ENCODE peak calls at places on chromosome 16, in seven cellular contexts. D, U, N, T, V, E and F are unnamed samples.

GRCh38 chr16:89808453-89808939 is 8.0 kb downstream of the FANCA start:
- DNase-seq in E (no peak), V (no peak), T (no peak), N (no peak), D (no peak), U (no peak), F (no peak)

GRCh38 chr16:31301708-31302400 is 42.1 kb downstream of the ITGAM start:
- DNase-seq in T (no peak), V (no peak), N (no peak), E (no peak), D (no peak), U (no peak), F (no peak)

GRCh38 chr16:15672514-15673167 is 22.6 kb downstream of the NDE1 start:
- DNase-seq in U (peak; percentile 91), D (peak; percentile 86), V (peak; percentile 87), E (no peak), N (peak; percentile 32), T (peak; percentile 96), F (peak; percentile 97)

GRCh38 chr16:65394306-65394705 is 272.4 kb upstream of the CDH11 start:
- DNase-seq in V (no peak), E (no peak), U (no peak), N (no peak), D (no peak), T (no peak), F (no peak)

GRCh38 chr16:86919531-86920305 is 341.4 kb downstream of the FOXL1 start:
- DNase-seq in N (no peak), V (no peak), U (no peak), D (no peak), T (no peak), E (no peak), F (no peak)

GRCh38 chr16:85750021-85750826 is 672 bp downstream of the C16orf74 start:
- DNase-seq in T (no peak), E (no peak), N (no peak), V (no peak), D (peak; percentile 39), U (peak; percentile 27), F (no peak)

GRCh38 chr16:30490210-30490609 is 17.7 kb downstream of the ITGAL start:
- DNase-seq in T (peak; percentile 89), E (no peak), U (no peak), V (no peak), N (no peak), D (no peak), F (no peak)

GRCh38 chr16:51062039-51062438 is 89.0 kb downstream of the SALL1 start:
- DNase-seq in U (no peak), T (no peak), V (no peak), N (no peak), D (no peak), E (no peak), F (no peak)

GRCh38 chr16:81956213-81956948 is 54.9 kb downstream of the SDR42E1 start:
- DNase-seq in V (peak; percentile 42), E (no peak), T (no peak), U (no peak), D (no peak), N (no peak), F (no peak)

GRCh38 chr16:22684282-22685161 is 129.4 kb upstream of the HS3ST2 start:
- DNase-seq in D (no peak), E (no peak), T (no peak), V (no peak), U (no peak), N (no peak), F (no peak)

GRCh38 chr16:14564323-14564722 is 65.7 kb downstream of the PARN start:
- DNase-seq in T (no peak), V (no peak), N (peak; percentile 55), U (no peak), E (no peak), D (peak; percentile 62), F (no peak)

GRCh38 chr16:88783391-88784073 is 1.5 kb downstream of the PIEZO1 start:
- DNase-seq in E (no peak), T (no peak), V (no peak), N (no peak), U (no peak), D (peak; percentile 34), F (no peak)

GRCh38 chr16:1884889-1885288 is 12.9 kb upstream of the MEIOB start:
- DNase-seq in N (no peak), T (no peak), V (no peak), E (no peak), U (no peak), D (no peak), F (no peak)

GRCh38 chr16:31569360-31569717 is 41.6 kb downstream of the AHSP start:
- DNase-seq in T (no peak), U (no peak), N (no peak), D (no peak), V (no peak), E (no peak), F (no peak)

GRCh38 chr16:30934827-30935557 is 11.6 kb downstream of the FBXL19 start:
- DNase-seq in U (no peak), E (no peak), N (peak; percentile 52), V (no peak), T (no peak), D (peak; percentile 52), F (no peak)

GRCh38 chr16:12639044-12639443 is 164.6 kb downstream of the CPPED1 start:
- DNase-seq in N (no peak), E (no peak), D (no peak), U (no peak), V (no peak), T (no peak), F (no peak)

GRCh38 chr16:47058295-47059086 is 85.0 kb upstream of the DNAJA2 start:
- DNase-seq in D (peak; percentile 80), T (no peak), U (no peak), E (no peak), V (no peak), N (no peak), F (no peak)

DNA sequence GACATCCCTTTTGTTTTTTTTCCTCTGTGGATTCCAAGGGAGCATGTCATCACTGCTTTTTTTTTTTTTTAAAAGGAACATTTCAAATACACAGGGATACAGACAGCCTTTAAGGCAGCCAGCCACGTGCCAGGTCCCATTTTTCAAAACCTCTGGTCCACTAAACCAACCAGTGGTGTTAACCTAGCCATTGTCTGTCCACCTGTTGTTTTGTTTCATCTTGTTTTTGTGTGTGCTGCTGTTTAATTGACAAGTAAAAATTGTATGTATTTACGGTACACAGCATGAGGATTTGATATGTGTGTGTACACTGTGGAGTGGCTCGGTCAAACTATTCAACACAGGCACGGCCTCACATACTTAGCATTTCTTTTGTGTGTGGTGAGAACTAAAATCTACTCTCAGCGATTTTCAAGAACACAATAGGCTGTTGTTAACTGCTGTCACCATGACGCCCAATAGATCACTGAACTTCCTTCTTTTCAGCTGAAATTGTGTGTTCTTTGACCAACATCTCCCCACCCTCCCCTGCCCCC is 19.2 kb downstream of the TMEM114 start:
- DNase-seq in T (no peak), V (no peak), N (no peak), D (no peak), U (no peak), E (no peak), F (no peak)
- H3K36me3 ChIP-seq in T (no peaks in the 10 kb centered on the region), V (no peaks in the 10 kb centered on the region), N (no peaks in the 10 kb centered on the region), D (no peaks in the 10 kb centered on the region), U (no peaks in the 10 kb centered on the region), E (no peaks in the 10 kb centered on the region), F (no peaks in the 10 kb centered on the region)

GRCh38 chr16:3814755-3815154 is 65.8 kb downstream of the CREBBP start:
- DNase-seq in D (no peak), E (no peak), N (no peak), T (no peak), V (no peak), U (no peak), F (no peak)

GRCh38 chr16:3810198-3810664 is 70.3 kb downstream of the CREBBP start:
- DNase-seq in V (no peak), E (no peak), T (no peak), U (no peak), N (no peak), D (no peak), F (no peak)

GRCh38 chr16:3816326-3816725 is 64.2 kb downstream of the CREBBP start:
- DNase-seq in N (no peak), D (no peak), E (peak; percentile 26), U (no peak), V (no peak), T (no peak), F (no peak)

GRCh38 chr16:3810818-3811217 is 69.7 kb downstream of the CREBBP start:
- DNase-seq in U (no peak), N (no peak), T (no peak), V (no peak), D (no peak), E (no peak), F (no peak)

DNA sequence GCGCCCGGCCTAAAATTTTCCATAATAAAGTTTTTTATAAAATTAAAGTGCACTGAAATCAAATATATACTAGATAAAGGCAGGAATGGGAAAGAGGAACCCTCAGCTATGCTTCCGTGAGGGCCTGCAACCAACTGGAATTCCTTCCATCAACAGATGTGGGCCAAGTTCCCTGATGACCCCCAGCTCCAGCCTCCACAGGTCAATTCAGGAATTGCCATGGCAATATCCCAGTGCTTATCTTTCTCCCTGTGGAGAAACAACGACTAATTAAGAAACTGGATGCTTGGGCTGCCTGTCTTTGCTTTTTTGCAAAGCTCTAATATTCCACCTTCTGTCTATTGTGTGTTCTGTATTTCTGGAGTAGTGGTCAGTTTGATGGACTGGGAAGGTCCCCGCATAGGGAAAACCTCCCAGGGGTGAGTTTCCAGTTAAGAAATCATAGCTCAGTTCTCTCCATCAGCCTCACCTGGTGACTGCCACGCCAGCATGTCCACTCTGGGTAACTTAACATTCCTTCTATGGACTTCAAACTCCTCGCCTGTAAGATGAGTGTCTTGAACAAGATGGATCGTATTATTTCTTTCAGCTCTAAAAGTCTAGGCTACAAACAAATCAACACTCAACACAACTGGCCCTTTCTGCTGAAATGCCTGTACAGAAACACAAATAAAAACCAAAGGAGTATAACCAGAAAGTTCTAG is 67.9 kb downstream of the CREBBP start:
- DNase-seq in T (no peak), U (no peak), N (no peak), D (no peak), E (no peak), V (no peak), F (no peak)
- H3K4me1 ChIP-seq in T (no peaks in the 10 kb centered on the region), U (peaks cover 95% of the 10 kb centered on the region), N (peaks cover 24% of the 10 kb centered on the region), D (no peaks in the 10 kb centered on the region), E (peaks cover 12% of the 10 kb centered on the region), V (peaks cover 25% of the 10 kb centered on the region), F (peaks cover 51% of the 10 kb centered on the region)

DNA sequence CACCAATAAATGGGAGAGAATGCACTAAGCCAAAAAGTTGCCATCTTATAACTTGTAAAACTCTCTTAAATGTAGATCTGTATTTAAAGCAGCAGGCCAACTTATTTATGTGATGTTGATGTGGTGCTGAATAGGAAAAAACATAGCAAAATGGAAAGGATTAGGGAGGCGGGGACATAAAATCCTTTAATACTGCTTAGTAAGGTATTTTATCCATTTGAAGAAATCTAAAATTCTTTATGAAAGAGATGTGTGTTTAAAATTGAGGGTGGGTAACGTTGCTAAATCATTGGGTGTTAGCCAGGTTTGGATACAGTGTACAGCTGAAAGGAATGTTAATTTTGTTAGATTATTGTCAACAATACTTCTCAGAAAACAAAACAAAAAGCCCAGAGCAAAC is 14.3 kb downstream of the SNTB2 start:
- DNase-seq in E (no peak), V (no peak), D (no peak), T (no peak), U (no peak), N (no peak), F (no peak)
- H3K27ac ChIP-seq in E (no peak overlapping the region), V (no peak overlapping the region), D (no peak overlapping the region), T (peak overlapping the region; percentile 46), U (peak overlapping the region; percentile 21), N (no peak overlapping the region), F (no peak overlapping the region)

DNA sequence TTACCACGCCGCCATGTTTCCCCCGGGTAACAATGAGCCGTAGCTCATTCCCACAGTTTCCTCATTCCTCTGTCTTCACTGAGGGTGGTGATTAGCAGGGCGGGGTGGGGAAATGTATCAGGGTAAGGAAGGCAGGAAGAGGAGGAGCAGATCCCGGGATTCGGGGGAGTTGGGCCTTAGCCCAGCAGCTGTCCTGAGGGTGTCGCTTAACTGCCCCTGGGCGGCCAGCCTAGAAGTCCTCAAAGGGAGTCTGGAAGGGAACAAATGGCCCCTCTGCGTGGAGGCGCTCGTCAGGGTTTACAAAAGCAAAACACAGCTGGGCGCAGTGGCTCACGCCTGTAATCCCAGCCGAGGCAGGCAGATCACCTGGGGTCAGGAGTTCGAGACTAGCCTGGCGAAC is 14.3 kb downstream of the MLYCD start:
- DNase-seq in N (no peak), D (no peak), E (no peak), V (peak; percentile 39), T (no peak), U (peak; percentile 85), F (no peak)
- H3K36me3 ChIP-seq in N (peaks cover 4% of the 10 kb centered on the region), D (peaks cover 23% of the 10 kb centered on the region), E (peaks cover 84% of the 10 kb centered on the region), V (peaks cover 55% of the 10 kb centered on the region), T (peaks cover 8% of the 10 kb centered on the region), U (peaks cover 86% of the 10 kb centered on the region), F (peaks cover 92% of the 10 kb centered on the region)